ENCODE peak calls at places on chromosomes 1 and 21, in seven cellular contexts. Z is GM12892, M is K562, T is GM12878, O is HepG2, G is SK-N-SH, U is H1. E is an unnamed sample.

GRCh38 chr1:221663321-221663720 is 78.6 kb downstream of the DUSP10 start:
- DNase-seq in Z (no peak), M (no peak), T (no peak), O (no peak), G (no peak), U (no peak), E (no peak)

GRCh38 chr21:45869121-45870007 is 112.2 kb upstream of the COL6A1 start:
- DNase-seq in Z (no peak), M (no peak), T (no peak), O (no peak), G (no peak), U (no peak), E (no peak)

GRCh38 chr1:199083680-199084079 is 444.8 kb downstream of the PTPRC start:
- DNase-seq in Z (no peak), M (no peak), T (no peak), O (no peak), G (peak; percentile 6), U (no peak), E (no peak)

GRCh38 chr1:99173900-99174299 is 90.4 kb upstream of the PLPPR4 start:
- DNase-seq in Z (no peak), M (no peak), T (no peak), O (no peak), G (no peak), U (no peak), E (no peak)

GRCh38 chr1:45348020-45348419 is 7.8 kb upstream of the MUTYH start:
- DNase-seq in Z (no peak), M (no peak), T (no peak), O (no peak), G (no peak), U (no peak), E (no peak)

GRCh38 chr1:204870165-204870912 is at the start of gene NFASC:
- DNase-seq in Z (no peak), M (no peak), T (no peak), O (no peak), G (no peak), U (no peak), E (no peak)

GRCh38 chr1:219062161-219062560 is 111.5 kb upstream of the LYPLAL1 start:
- DNase-seq in Z (no peak), M (no peak), T (no peak), O (no peak), G (no peak), U (no peak), E (no peak)

GRCh38 chr21:20856926-20857325 is 141.3 kb upstream of the NCAM2 start:
- DNase-seq in Z (no peak), M (peak; percentile 11), T (no peak), O (no peak), G (no peak), U (no peak), E (no peak)

GRCh38 chr1:1098656-1099425 is 17.0 kb downstream of the C1orf159 start:
- DNase-seq in Z (no peak), M (no peak), T (no peak), O (no peak), G (no peak), U (no peak), E (no peak)

GRCh38 chr21:42007541-42007940 is 2.6 kb downstream of the ZBTB21 start:
- DNase-seq in Z (no peak), M (no peak), T (no peak), O (no peak), G (no peak), U (no peak), E (no peak)

GRCh38 chr1:158969855-158970254 is 38.5 kb downstream of the PYHIN1 start:
- DNase-seq in Z (no peak), M (no peak), T (no peak), O (no peak), G (no peak), U (no peak), E (no peak)

GRCh38 chr1:230507671-230508407 is 81.7 kb upstream of the PGBD5 start:
- DNase-seq in Z (no peak), M (no peak), T (no peak), O (no peak), G (no peak), U (no peak), E (no peak)

GRCh38 chr1:160500321-160500990 is 22.6 kb downstream of the SLAMF6 start:
- DNase-seq in Z (no peak), M (no peak), T (no peak), O (no peak), G (no peak), U (no peak), E (no peak)

GRCh38 chr1:29789221-29789909 is 553.0 kb downstream of the PTPRU start:
- DNase-seq in Z (no peak), M (no peak), T (no peak), O (no peak), G (peak; percentile 4), U (no peak), E (no peak)

GRCh38 chr1:187275346-187275745 is 446.6 kb downstream of the PLA2G4A start:
- DNase-seq in Z (no peak), M (no peak), T (no peak), O (no peak), G (no peak), U (no peak), E (no peak)

GRCh38 chr1:66506991-66507390 is 27.0 kb upstream of the SGIP1 start:
- DNase-seq in Z (no peak), M (no peak), T (no peak), O (no peak), G (no peak), U (no peak), E (no peak)

GRCh38 chr1:10316752-10317151 is 82.1 kb upstream of the PGD start:
- DNase-seq in Z (no peak), M (no peak), T (no peak), O (no peak), G (no peak), U (no peak), E (no peak)

GRCh38 chr1:3348196-3348865 is 106.1 kb upstream of the ARHGEF16 start:
- DNase-seq in Z (no peak), M (no peak), T (no peak), O (no peak), G (no peak), U (no peak), E (no peak)

GRCh38 chr1:116403506-116404136 is 30.6 kb downstream of the ATP1A1 start:
- DNase-seq in Z (no peak), M (no peak), T (no peak), O (no peak), G (no peak), U (no peak), E (no peak)

GRCh38 chr1:3454811-3455618 is 550 bp downstream of the ARHGEF16 start:
- DNase-seq in Z (no peak), M (peak; percentile 79), T (no peak), O (peak; percentile 88), G (peak; percentile 74), U (peak; percentile 47), E (no peak)

GRCh38 chr1:156707486-156708244 is 2.3 kb upstream of the CRABP2 start:
- DNase-seq in Z (no peak), M (no peak), T (no peak), O (no peak), G (no peak), U (no peak), E (no peak)

GRCh38 chr1:152697701-152698600 is at the start of gene LCE2A:
- DNase-seq in Z (no peak), M (no peak), T (no peak), O (no peak), G (no peak), U (no peak), E (no peak)

GRCh38 chr1:165075725-165076370 is 280.7 kb downstream of the LMX1A start:
- DNase-seq in Z (no peak), M (peak; percentile 27), T (no peak), O (peak; percentile 18), G (peak; percentile 50), U (no peak), E (no peak)

GRCh38 chr1:115274467-115274866 is 63.6 kb downstream of the NGF start:
- DNase-seq in Z (no peak), M (no peak), T (no peak), O (no peak), G (no peak), U (no peak), E (no peak)

GRCh38 chr1:25702101-25702775 is 85.6 kb downstream of the MAN1C1 start:
- DNase-seq in Z (no peak), M (no peak), T (no peak), O (no peak), G (no peak), U (no peak), E (no peak)

GRCh38 chr1:12518956-12519707 is 98.9 kb downstream of the DHRS3 start:
- DNase-seq in Z (no peak), M (no peak), T (no peak), O (no peak), G (no peak), U (no peak), E (no peak)

GRCh38 chr1:11697893-11698210 is 6.3 kb downstream of the DRAXIN start:
- DNase-seq in Z (no peak), M (no peak), T (no peak), O (no peak), G (no peak), U (no peak), E (no peak)

GRCh38 chr1:154186177-154186576 is 5.7 kb downstream of the TPM3 start:
- DNase-seq in Z (peak; percentile 38), M (peak; percentile 61), T (no peak), O (peak; percentile 43), G (peak; percentile 58), U (peak; percentile 54), E (peak; percentile 58)
- TF ChIP-seq TAF1 in Z (no peak), M (no peak), T (no peak), O (no peak), G (no peak), U (no peak), E (no peak)

GRCh38 chr1:233140519-233140918 is 155.0 kb downstream of the PCNX2 start:
- DNase-seq in Z (no peak), M (no peak), T (no peak), O (no peak), G (no peak), U (no peak), E (no peak)
- TF ChIP-seq POLR2AphosphoS5 in Z (no peak), M (no peak), T (no peak), O (no peak), G (no peak), U (no peak), E (no peak)

GRCh38 chr1:162689745-162690671 is 57.7 kb downstream of the DDR2 start:
- DNase-seq in Z (no peak), M (no peak), T (no peak), O (no peak), G (no peak), U (no peak), E (no peak)
- TF ChIP-seq TAF1 in Z (no peak), M (no peak), T (no peak), O (no peak), G (no peak), U (no peak), E (no peak)

DNA sequence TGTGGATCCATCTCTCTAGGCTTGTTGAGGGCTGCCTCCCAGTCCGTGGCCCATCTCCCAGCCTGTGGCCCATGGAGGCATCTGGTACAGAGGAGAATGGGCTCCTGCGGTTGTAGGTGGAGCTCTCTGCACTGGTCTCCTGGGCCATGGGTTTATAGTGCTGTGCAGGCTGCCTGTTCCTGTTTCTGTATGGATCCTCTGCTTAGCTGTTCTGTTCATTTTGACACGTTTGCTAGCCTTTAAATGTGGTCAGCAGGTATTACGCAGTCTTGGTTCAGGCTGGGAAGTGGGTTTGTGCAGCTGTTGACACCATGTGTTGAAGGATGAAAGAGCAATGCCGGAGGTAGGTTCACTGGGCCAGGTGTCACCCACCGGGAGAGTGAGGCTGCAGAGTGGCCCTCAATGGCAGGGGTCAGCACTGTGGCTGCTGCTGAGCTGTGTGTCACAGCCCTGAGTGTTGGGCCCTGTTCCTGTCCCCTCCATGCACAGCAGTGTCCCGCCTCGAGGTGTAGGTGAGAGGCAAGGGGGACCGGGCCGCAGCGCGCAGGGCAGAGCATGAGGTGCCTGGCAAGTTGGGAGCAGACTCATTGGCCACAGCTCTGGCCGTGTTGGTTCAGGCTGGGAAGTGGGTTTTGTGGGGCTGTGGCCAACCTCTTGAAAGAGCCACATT is 39.0 kb downstream of the SNAP47 start:
- DNase-seq in Z (no peak), M (no peak), T (no peak), O (no peak), G (no peak), U (no peak), E (no peak)
- TF ChIP-seq POLR2AphosphoS5 in Z (no peak), M (no peak), T (no peak), O (no peak), G (no peak), U (no peak), E (no peak)